ENCODE peak calls at places on chromosomes 16 and 17, in five cellular contexts. B is endothelial cell; O is effector memory CD4-positive, alpha-beta T cell; K is head of caudate nucleus; N is brain microvascular endothelial cell. L is an unnamed sample.

GRCh38 chr17:41133880-41134735 is 6.2 kb downstream of the KRTAP4-6 start:
- DNase-seq in B (no peak), O (no peak), K (no peak), N (no peak), L (no peak)

GRCh38 chr16:68356249-68356918 is 45.6 kb downstream of the PRMT7 start:
- DNase-seq in B (no peak), O (peak; percentile 58), K (no peak), N (no peak), L (no peak)

GRCh38 chr17:67439269-67439668 is 62.2 kb downstream of the PITPNC1 start:
- DNase-seq in B (no peak), O (no peak), K (no peak), N (no peak), L (no peak)

GRCh38 chr17:44317545-44317944 is 7.1 kb downstream of the SLC25A39 start:
- DNase-seq in B (no peak), O (no peak), K (no peak), N (no peak), L (no peak)

GRCh38 chr17:15264542-15264941 is 584 bp downstream of the PMP22 start:
- DNase-seq in B (no peak), O (no peak), K (no peak), N (no peak), L (no peak)

GRCh38 chr16:89345663-89346150 is 128.2 kb downstream of the ZNF778 start:
- DNase-seq in B (no peak), O (no peak), K (no peak), N (no peak), L (no peak)

GRCh38 chr16:79542196-79542859 is 58.2 kb downstream of the MAF start:
- DNase-seq in B (no peak), O (no peak), K (peak; percentile 31), N (no peak), L (no peak)

GRCh38 chr16:56279132-56279531 is 87.8 kb downstream of the GNAO1 start:
- DNase-seq in B (no peak), O (no peak), K (no peak), N (no peak), L (no peak)

GRCh38 chr16:29974291-29975133 is 844 bp downstream of the TAOK2 start:
- DNase-seq in B (peak; percentile 65), O (no peak), K (no peak), N (no peak), L (no peak)

GRCh38 chr17:27206447-27206846 is 87.5 kb upstream of the WSB1 start:
- DNase-seq in B (no peak), O (no peak), K (no peak), N (no peak), L (no peak)

GRCh38 chr16:680967-681745 is 946 bp downstream of the STUB1 start:
- DNase-seq in B (no peak), O (no peak), K (no peak), N (no peak), L (peak; percentile 58)

GRCh38 chr16:2858245-2859025 is 465 bp upstream of the PRSS22 start:
- DNase-seq in B (no peak), O (no peak), K (no peak), N (no peak), L (no peak)

GRCh38 chr16:85202631-85203461 is 90.6 kb upstream of the CIBAR2 start:
- DNase-seq in B (no peak), O (no peak), K (no peak), N (no peak), L (peak; percentile 94)

GRCh38 chr16:31428277-31428597 is at the start of gene COX6A2:
- DNase-seq in B (no peak), O (no peak), K (no peak), N (no peak), L (no peak)

GRCh38 chr17:73900516-73900915 is 256.3 kb upstream of the SDK2 start:
- DNase-seq in B (no peak), O (no peak), K (no peak), N (no peak), L (no peak)

GRCh38 chr17:29567362-29568330 is 809 bp upstream of the ABHD15 start:
- DNase-seq in B (peak; percentile 53), O (peak; percentile 68), K (peak; percentile 55), N (peak; percentile 29), L (peak; percentile 48)

GRCh38 chr17:419073-419735 is 66.6 kb upstream of the RPH3AL start:
- DNase-seq in B (no peak), O (peak; percentile 32), K (no peak), N (no peak), L (no peak)

GRCh38 chr16:89122322-89122831 is 28.7 kb downstream of the ACSF3 start:
- DNase-seq in B (no peak), O (peak; percentile 29), K (peak; percentile 47), N (no peak), L (no peak)

GRCh38 chr16:84730406-84731106 is 30.8 kb downstream of the USP10 start:
- DNase-seq in B (peak; percentile 26), O (peak; percentile 5), K (peak; percentile 62), N (peak; percentile 93), L (peak; percentile 95)

GRCh38 chr17:40471856-40472732 is 28.8 kb downstream of the IGFBP4 start:
- DNase-seq in B (no peak), O (no peak), K (no peak), N (no peak), L (peak; percentile 27)

GRCh38 chr16:49027420-49027819 is 254.2 kb downstream of the CBLN1 start:
- DNase-seq in B (no peak), O (no peak), K (no peak), N (no peak), L (no peak)

GRCh38 chr17:51814521-51814920 is 344.0 kb downstream of the CA10 start:
- DNase-seq in B (no peak), O (no peak), K (no peak), N (no peak), L (no peak)

GRCh38 chr16:53745753-53746258 is 41.9 kb downstream of the FTO start:
- DNase-seq in B (no peak), O (no peak), K (no peak), N (no peak), L (peak; percentile 21)

GRCh38 chr17:68204736-68205135 is 43.1 kb upstream of the AMZ2 start:
- DNase-seq in B (no peak), O (no peak), K (no peak), N (no peak), L (no peak)

GRCh38 chr17:61584866-61585265 is 6.2 kb downstream of the NACA2 start:
- DNase-seq in B (no peak), O (no peak), K (no peak), N (no peak), L (no peak)

GRCh38 chr17:46841561-46842379 is 9.6 kb upstream of the WNT9B start:
- DNase-seq in B (peak; percentile 73), O (no peak), K (no peak), N (no peak), L (no peak)

GRCh38 chr17:81961554-81962498 is 839 bp upstream of the NOTUM start:
- DNase-seq in B (no peak), O (no peak), K (no peak), N (no peak), L (no peak)

GRCh38 chr17:82317394-82318168 is at the start of gene CD7:
- DNase-seq in B (no peak), O (peak; percentile 34), K (no peak), N (no peak), L (no peak)

GRCh38 chr17:72143245-72143644 is 22.4 kb downstream of the SOX9 start:
- DNase-seq in B (no peak), O (no peak), K (no peak), N (no peak), L (no peak)

GRCh38 chr16:69225136-69225535 is 38.2 kb downstream of the SNTB2 start:
- DNase-seq in B (no peak), O (no peak), K (no peak), N (no peak), L (no peak)

GRCh38 chr17:29250666-29251065 is 4.0 kb downstream of the CRYBA1 start:
- DNase-seq in B (no peak), O (no peak), K (no peak), N (peak; percentile 59), L (peak; percentile 92)

L was measured in fibroblast of lung.